ENCODE peak calls at places on chromosome 16, in four cellular contexts. E is activated T-helper 2 cell treated with anti-CD3 and anti-CD28 coated beads, Interferon-gamma antibody, Interleukin-2, Interleukin-4, amounts not matched to agents 10 μg/mL and 5 μg/mL and 100 μg/mL, durations not matched to agents 14 hours and 24 hours and 36 hours; B is hypothalamus; T is NCI-H510A. N is an unnamed sample.

GRCh38 chr16:65658339-65659275 is 536.7 kb upstream of the CDH11 start:
- DNase-seq in E (no peak), B (no peak), T (no peak), N (peak)

GRCh38 chr16:27431773-27432599 is 30.0 kb downstream of the IL21R start:
- DNase-seq in E (no peak), B (no peak), T (no peak), N (no peak)

GRCh38 chr16:81899601-81900000 is 111.7 kb downstream of the SDR42E1 start:
- DNase-seq in E (no peak), B (no peak), T (no peak), N (no peak)

GRCh38 chr16:48676836-48677235 is 66.9 kb upstream of the N4BP1 start:
- DNase-seq in E (no peak), B (no peak), T (no peak), N (peak)

GRCh38 chr16:57266531-57267268 is 17.8 kb downstream of the PLLP start:
- DNase-seq in E (no peak), B (no peak), T (no peak), N (peak)

GRCh38 chr16:10383626-10384025 is 2.2 kb upstream of the ATF7IP2 start:
- DNase-seq in E (no peak), B (no peak), T (no peak), N (peak)

GRCh38 chr16:35391328-35391727 is 1931.9 kb downstream of the TP53TG3F start:
- DNase-seq in E (no peak), B (no peak), T (peak), N (peak)

GRCh38 chr16:1430759-1431496 is at the start of gene PERCC1:
- DNase-seq in E (no peak), B (no peak), T (no peak), N (no peak)

GRCh38 chr16:3983081-3983520 is 102.6 kb upstream of the CREBBP start:
- DNase-seq in E (peak), B (peak), T (peak), N (peak)

GRCh38 chr16:58046936-58047335 is 21.4 kb downstream of the MMP15 start:
- DNase-seq in E (no peak), B (no peak), T (no peak), N (no peak)

GRCh38 chr16:52812945-52813556 is 239.6 kb downstream of the CHD9NB start:
- DNase-seq in E (no peak), B (no peak), T (no peak), N (peak)

GRCh38 chr16:1525871-1526607 is 7.4 kb upstream of the TMEM204 start:
- DNase-seq in E (no peak), B (no peak), T (no peak), N (no peak)

GRCh38 chr16:77169650-77170236 is 21.2 kb upstream of the MON1B start:
- DNase-seq in E (peak), B (no peak), T (no peak), N (peak)

GRCh38 chr16:72202014-72202413 is 30.1 kb upstream of the PMFBP1 start:
- DNase-seq in E (no peak), B (no peak), T (no peak), N (no peak)

GRCh38 chr16:67157106-67157748 is 2.5 kb downstream of the TRADD start:
- DNase-seq in E (no peak), B (no peak), T (no peak), N (no peak)

GRCh38 chr16:70390774-70391173 is 44.1 kb downstream of the DDX19A start:
- DNase-seq in E (no peak), B (no peak), T (no peak), N (no peak)

GRCh38 chr16:86590501-86591144 is 12.3 kb downstream of the FOXL1 start:
- DNase-seq in E (no peak), B (no peak), T (no peak), N (peak)

GRCh38 chr16:88316151-88316550 is 66.6 kb upstream of the ZNF469 start:
- DNase-seq in E (no peak), B (no peak), T (no peak), N (no peak)

GRCh38 chr16:17194190-17194780 is 276.5 kb downstream of the XYLT1 start:
- DNase-seq in E (peak), B (no peak), T (peak), N (peak)

GRCh38 chr16:12470311-12471229 is 333.1 kb downstream of the CPPED1 start:
- DNase-seq in E (no peak), B (peak), T (no peak), N (no peak)

GRCh38 chr16:81597079-81597658 is 152.6 kb downstream of the CMIP start:
- DNase-seq in E (no peak), B (no peak), T (no peak), N (no peak)

GRCh38 chr16:49951568-49952195 is 73.3 kb upstream of the CNEP1R1 start:
- DNase-seq in E (no peak), B (no peak), T (no peak), N (no peak)

GRCh38 chr16:76278976-76279375 is 1.8 kb downstream of the CNTNAP4 start:
- DNase-seq in E (no peak), B (no peak), T (no peak), N (no peak)

GRCh38 chr16:61587526-61587925 is 448.7 kb downstream of the CDH8 start:
- DNase-seq in E (no peak), B (no peak), T (no peak), N (no peak)

GRCh38 chr16:75921281-75921680 is 195.0 kb upstream of the CPHXL start:
- DNase-seq in E (no peak), B (no peak), T (no peak), N (no peak)

GRCh38 chr16:19853973-19854876 is 30.4 kb downstream of the GPRC5B start:
- DNase-seq in E (no peak), B (no peak), T (no peak), N (no peak)

GRCh38 chr16:51313204-51313603 is 162.1 kb upstream of the SALL1 start:
- DNase-seq in E (no peak), B (no peak), T (no peak), N (no peak)

GRCh38 chr16:23578096-23578830 is 17.9 kb downstream of the NDUFAB1 start:
- DNase-seq in E (no peak), B (no peak), T (no peak), N (peak)

GRCh38 chr16:29807426-29808218 is 1.3 kb downstream of the MAZ start:
- DNase-seq in E (peak), B (peak), T (peak), N (peak)

GRCh38 chr16:56539667-56540066 is 19.8 kb upstream of the BBS2 start:
- DNase-seq in E (no peak), B (no peak), T (no peak), N (no peak)

GRCh38 chr16:1950047-1950446 is 4.4 kb downstream of the RPL3L start:
- DNase-seq in E (no peak), B (no peak), T (no peak), N (no peak)

GRCh38 chr16:47143329-47143676 is 442 bp downstream of the NETO2 start:
- DNase-seq in E (peak), B (no peak), T (peak), N (peak)